ENCODE peak calls at places on chromosomes 5 and 9, in nine cellular contexts. One of them, this sample, is unnamed.

GRCh38 chr5:132016721-132017250 is 5.3 kb upstream of the ACSL6 start:
- DNase-seq in GM06990: no peak
- DNase-seq in bronchial epithelial cell: no peak
- DNase-seq in tibial nerve: peak; percentile 0
- DNase-seq in fibroblast of pulmonary artery: no peak
- DNase-seq in AG04449: no peak
- DNase-seq in GM23338: no peak
- DNase-seq in Panc1: no peak
- DNase-seq in CD4-positive, alpha-beta T cell: no peak
- DNase-seq in this sample: no peak

GRCh38 chr9:119961774-119962408 is 592.7 kb upstream of the BRINP1 start:
- DNase-seq in fibroblast of pulmonary artery: peak; percentile 40
- DNase-seq in bronchial epithelial cell: peak; percentile 18
- DNase-seq in AG04449: no peak
- DNase-seq in GM06990: peak; percentile 20
- DNase-seq in Panc1: no peak
- DNase-seq in tibial nerve: no peak
- DNase-seq in GM23338: peak; percentile 82
- DNase-seq in CD4-positive, alpha-beta T cell: no peak
- DNase-seq in this sample: peak; percentile 31

GRCh38 chr5:145587308-145588071 is 247.7 kb downstream of the PRELID2 start:
- DNase-seq in Panc1: peak; percentile 2
- DNase-seq in GM06990: no peak
- DNase-seq in CD4-positive, alpha-beta T cell: no peak
- DNase-seq in bronchial epithelial cell: peak; percentile 82
- DNase-seq in tibial nerve: no peak
- DNase-seq in fibroblast of pulmonary artery: peak; percentile 83
- DNase-seq in AG04449: peak; percentile 73
- DNase-seq in GM23338: no peak
- DNase-seq in this sample: peak; percentile 92

GRCh38 chr5:10503997-10504761 is 59.7 kb upstream of the ANKRD33B start:
- DNase-seq in AG04449: no peak
- DNase-seq in GM06990: no peak
- DNase-seq in fibroblast of pulmonary artery: no peak
- DNase-seq in bronchial epithelial cell: no peak
- DNase-seq in Panc1: no peak
- DNase-seq in tibial nerve: no peak
- DNase-seq in GM23338: no peak
- DNase-seq in CD4-positive, alpha-beta T cell: no peak
- DNase-seq in this sample: no peak

GRCh38 chr5:55364537-55365055 is 56.8 kb downstream of the MTREX start:
- DNase-seq in GM23338: no peak
- DNase-seq in GM06990: peak; percentile 75
- DNase-seq in Panc1: no peak
- DNase-seq in AG04449: no peak
- DNase-seq in fibroblast of pulmonary artery: no peak
- DNase-seq in bronchial epithelial cell: no peak
- DNase-seq in CD4-positive, alpha-beta T cell: no peak
- DNase-seq in tibial nerve: no peak
- DNase-seq in this sample: no peak

GRCh38 chr5:80960531-80961375 is 590 bp downstream of the RASGRF2 start:
- DNase-seq in GM23338: peak; percentile 58
- DNase-seq in Panc1: no peak
- DNase-seq in CD4-positive, alpha-beta T cell: peak; percentile 43
- DNase-seq in fibroblast of pulmonary artery: peak; percentile 18
- DNase-seq in tibial nerve: peak; percentile 35
- DNase-seq in bronchial epithelial cell: no peak
- DNase-seq in AG04449: no peak
- DNase-seq in GM06990: peak; percentile 14
- DNase-seq in this sample: no peak

GRCh38 chr5:45491368-45491767 is 204.8 kb downstream of the HCN1 start:
- DNase-seq in AG04449: no peak
- DNase-seq in GM23338: no peak
- DNase-seq in CD4-positive, alpha-beta T cell: no peak
- DNase-seq in fibroblast of pulmonary artery: no peak
- DNase-seq in bronchial epithelial cell: no peak
- DNase-seq in Panc1: no peak
- DNase-seq in GM06990: no peak
- DNase-seq in tibial nerve: no peak
- DNase-seq in this sample: no peak

GRCh38 chr9:90007516-90008430 is 403.0 kb downstream of the GADD45G start:
- DNase-seq in tibial nerve: no peak
- DNase-seq in GM23338: peak; percentile 21
- DNase-seq in AG04449: peak; percentile 58
- DNase-seq in fibroblast of pulmonary artery: peak; percentile 54
- DNase-seq in bronchial epithelial cell: peak; percentile 78
- DNase-seq in CD4-positive, alpha-beta T cell: no peak
- DNase-seq in Panc1: no peak
- DNase-seq in GM06990: no peak
- DNase-seq in this sample: no peak

GRCh38 chr9:128391956-128392301 is 20.8 kb downstream of the URM1 start:
- DNase-seq in Panc1: no peak
- DNase-seq in CD4-positive, alpha-beta T cell: no peak
- DNase-seq in GM23338: no peak
- DNase-seq in AG04449: no peak
- DNase-seq in tibial nerve: no peak
- DNase-seq in GM06990: no peak
- DNase-seq in fibroblast of pulmonary artery: no peak
- DNase-seq in bronchial epithelial cell: no peak
- DNase-seq in this sample: no peak

GRCh38 chr9:11871832-11872231 is 821.4 kb upstream of the TYRP1 start:
- DNase-seq in fibroblast of pulmonary artery: no peak
- DNase-seq in GM23338: no peak
- DNase-seq in AG04449: no peak
- DNase-seq in tibial nerve: no peak
- DNase-seq in bronchial epithelial cell: no peak
- DNase-seq in Panc1: no peak
- DNase-seq in CD4-positive, alpha-beta T cell: no peak
- DNase-seq in GM06990: no peak
- DNase-seq in this sample: no peak

GRCh38 chr5:151805414-151806225 is 33.9 kb downstream of the G3BP1 start:
- DNase-seq in bronchial epithelial cell: no peak
- DNase-seq in tibial nerve: peak; percentile 6
- DNase-seq in GM23338: no peak
- DNase-seq in CD4-positive, alpha-beta T cell: no peak
- DNase-seq in GM06990: no peak
- DNase-seq in AG04449: peak; percentile 45
- DNase-seq in fibroblast of pulmonary artery: peak; percentile 65
- DNase-seq in Panc1: no peak
- DNase-seq in this sample: no peak
- TF ChIP-seq CTCF in bronchial epithelial cell: no peak
- TF ChIP-seq CTCF in tibial nerve: no peak
- TF ChIP-seq CTCF in GM23338: no peak
- TF ChIP-seq CTCF in CD4-positive, alpha-beta T cell: no peak
- TF ChIP-seq CTCF in GM06990: no peak
- TF ChIP-seq CTCF in AG04449: no peak
- TF ChIP-seq CTCF in fibroblast of pulmonary artery: no peak
- TF ChIP-seq CTCF in Panc1: no peak
- TF ChIP-seq CTCF in this sample: no peak

GRCh38 chr9:123959787-123960186 is 29.9 kb upstream of the DENND1A start:
- DNase-seq in CD4-positive, alpha-beta T cell: no peak
- DNase-seq in fibroblast of pulmonary artery: no peak
- DNase-seq in tibial nerve: no peak
- DNase-seq in bronchial epithelial cell: no peak
- DNase-seq in GM06990: no peak
- DNase-seq in Panc1: no peak
- DNase-seq in AG04449: no peak
- DNase-seq in GM23338: no peak
- DNase-seq in this sample: no peak

GRCh38 chr9:123960366-123960765 is 30.4 kb upstream of the DENND1A start:
- DNase-seq in AG04449: no peak
- DNase-seq in GM06990: no peak
- DNase-seq in fibroblast of pulmonary artery: no peak
- DNase-seq in tibial nerve: no peak
- DNase-seq in GM23338: peak; percentile 57
- DNase-seq in CD4-positive, alpha-beta T cell: no peak
- DNase-seq in Panc1: no peak
- DNase-seq in bronchial epithelial cell: no peak
- DNase-seq in this sample: no peak

GRCh38 chr9:123957168-123957721 is 27.3 kb upstream of the DENND1A start:
- DNase-seq in tibial nerve: no peak
- DNase-seq in bronchial epithelial cell: peak; percentile 34
- DNase-seq in Panc1: no peak
- DNase-seq in AG04449: no peak
- DNase-seq in GM23338: no peak
- DNase-seq in fibroblast of pulmonary artery: no peak
- DNase-seq in GM06990: no peak
- DNase-seq in CD4-positive, alpha-beta T cell: no peak
- DNase-seq in this sample: no peak

GRCh38 chr9:123957731-123958130 is 27.8 kb upstream of the DENND1A start:
- DNase-seq in GM23338: no peak
- DNase-seq in bronchial epithelial cell: peak; percentile 12
- DNase-seq in fibroblast of pulmonary artery: no peak
- DNase-seq in Panc1: no peak
- DNase-seq in CD4-positive, alpha-beta T cell: no peak
- DNase-seq in tibial nerve: no peak
- DNase-seq in GM06990: no peak
- DNase-seq in AG04449: no peak
- DNase-seq in this sample: no peak

DNA sequence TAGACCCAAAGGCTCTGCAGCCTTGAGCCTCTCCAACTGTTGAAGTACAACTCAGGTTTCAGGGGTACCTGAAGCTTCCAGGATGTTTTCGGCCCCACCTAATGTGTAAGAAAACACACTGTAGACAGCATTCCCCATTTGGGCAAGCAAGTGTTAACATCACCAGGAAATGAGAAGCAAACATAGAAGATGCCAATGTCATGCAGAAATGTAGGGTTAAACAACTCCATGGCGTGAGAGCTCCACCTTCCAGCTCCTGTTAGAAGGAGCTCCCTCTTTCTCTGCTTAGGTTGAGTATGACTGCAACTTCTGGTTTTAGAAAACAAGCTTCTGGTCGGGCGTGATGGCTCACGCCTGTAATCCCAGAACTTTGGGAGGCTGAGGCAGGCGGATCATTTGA is 31.0 kb upstream of the DENND1A start:
- DNase-seq in GM23338: peak; percentile 32
- DNase-seq in Panc1: no peak
- DNase-seq in tibial nerve: no peak
- DNase-seq in AG04449: no peak
- DNase-seq in bronchial epithelial cell: no peak
- DNase-seq in fibroblast of pulmonary artery: no peak
- DNase-seq in CD4-positive, alpha-beta T cell: no peak
- DNase-seq in GM06990: no peak
- DNase-seq in this sample: no peak
- TF ChIP-seq CTCF in GM23338: peak; percentile 44
- TF ChIP-seq CTCF in Panc1: no peak
- TF ChIP-seq CTCF in tibial nerve: no peak
- TF ChIP-seq CTCF in AG04449: no peak
- TF ChIP-seq CTCF in bronchial epithelial cell: no peak
- TF ChIP-seq CTCF in fibroblast of pulmonary artery: no peak
- TF ChIP-seq CTCF in CD4-positive, alpha-beta T cell: no peak
- TF ChIP-seq CTCF in GM06990: no peak
- TF ChIP-seq CTCF in this sample: no peak

DNA sequence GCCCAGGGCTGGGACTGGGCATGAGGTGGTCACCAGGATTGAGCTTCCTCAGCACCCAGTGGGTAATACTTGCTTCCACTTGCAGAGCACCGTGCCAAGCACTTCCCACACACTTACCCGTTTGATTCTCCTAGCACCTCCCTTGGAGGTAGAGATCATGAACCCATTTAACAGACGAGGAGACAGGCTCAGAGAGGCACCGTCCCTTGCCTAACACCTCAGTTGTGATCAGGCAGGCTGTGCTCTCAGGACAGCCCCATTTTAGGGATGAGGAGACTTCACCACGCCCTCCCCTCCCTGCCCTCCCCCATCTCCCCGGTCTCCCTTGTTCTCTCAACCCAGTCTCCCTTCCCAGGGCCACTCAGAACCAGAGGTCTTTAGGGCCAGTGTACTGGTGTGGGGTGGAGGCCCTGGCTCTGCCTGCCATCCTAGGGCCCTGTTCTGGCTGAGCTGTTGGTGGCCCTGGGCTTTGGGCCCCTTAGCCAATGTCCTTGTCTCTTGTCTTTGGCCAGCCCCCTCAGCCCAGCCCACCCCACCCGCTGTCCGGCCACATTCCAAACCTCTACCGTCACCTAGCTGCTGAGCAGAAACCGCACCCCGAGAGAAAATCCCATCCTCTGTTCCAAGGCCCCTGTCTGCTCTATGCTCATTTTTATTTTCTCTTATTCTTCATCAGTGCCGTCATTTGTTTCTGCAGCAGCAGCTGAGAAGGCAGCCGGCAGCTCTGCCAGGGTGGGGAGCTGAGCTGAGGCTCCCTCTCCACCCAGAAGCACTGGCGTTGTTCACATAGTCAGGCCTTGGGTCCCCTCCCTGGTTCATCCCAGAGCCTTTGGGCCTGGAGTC is 33.8 kb downstream of the OLFML2A start:
- DNase-seq in GM06990: no peak
- DNase-seq in tibial nerve: no peak
- DNase-seq in AG04449: peak; percentile 51
- DNase-seq in Panc1: no peak
- DNase-seq in GM23338: peak; percentile 93
- DNase-seq in bronchial epithelial cell: peak; percentile 73
- DNase-seq in CD4-positive, alpha-beta T cell: no peak
- DNase-seq in fibroblast of pulmonary artery: peak; percentile 67
- DNase-seq in this sample: peak; percentile 63
- TF ChIP-seq CTCF in GM06990: no peak
- TF ChIP-seq CTCF in tibial nerve: no peak
- TF ChIP-seq CTCF in AG04449: no peak
- TF ChIP-seq CTCF in Panc1: no peak
- TF ChIP-seq CTCF in GM23338: peak; percentile 58
- TF ChIP-seq CTCF in bronchial epithelial cell: no peak
- TF ChIP-seq CTCF in CD4-positive, alpha-beta T cell: no peak
- TF ChIP-seq CTCF in fibroblast of pulmonary artery: no peak
- TF ChIP-seq CTCF in this sample: no peak

GRCh38 chr5:122516432-122516743 is 204.4 kb downstream of the SNCAIP start:
- DNase-seq in CD4-positive, alpha-beta T cell: no peak
- DNase-seq in Panc1: no peak
- DNase-seq in GM23338: no peak
- DNase-seq in fibroblast of pulmonary artery: no peak
- DNase-seq in AG04449: no peak
- DNase-seq in GM06990: no peak
- DNase-seq in bronchial epithelial cell: no peak
- DNase-seq in tibial nerve: no peak
- DNase-seq in this sample: no peak
- TF ChIP-seq CTCF in CD4-positive, alpha-beta T cell: no peak
- TF ChIP-seq CTCF in Panc1: peak; percentile 57
- TF ChIP-seq CTCF in GM23338: no peak
- TF ChIP-seq CTCF in fibroblast of pulmonary artery: no peak
- TF ChIP-seq CTCF in AG04449: no peak
- TF ChIP-seq CTCF in GM06990: no peak
- TF ChIP-seq CTCF in bronchial epithelial cell: no peak
- TF ChIP-seq CTCF in tibial nerve: no peak
- TF ChIP-seq CTCF in this sample: peak; percentile 18

GRCh38 chr9:105535920-105536668 is 21.8 kb upstream of the FKTN start:
- DNase-seq in GM06990: peak; percentile 42
- DNase-seq in Panc1: no peak
- DNase-seq in fibroblast of pulmonary artery: no peak
- DNase-seq in CD4-positive, alpha-beta T cell: no peak
- DNase-seq in bronchial epithelial cell: no peak
- DNase-seq in tibial nerve: no peak
- DNase-seq in GM23338: no peak
- DNase-seq in AG04449: no peak
- DNase-seq in this sample: no peak

GRCh38 chr9:105541838-105542237 is 16.1 kb upstream of the FKTN start:
- DNase-seq in Panc1: no peak
- DNase-seq in GM06990: peak; percentile 58
- DNase-seq in GM23338: no peak
- DNase-seq in bronchial epithelial cell: no peak
- DNase-seq in tibial nerve: no peak
- DNase-seq in AG04449: no peak
- DNase-seq in fibroblast of pulmonary artery: no peak
- DNase-seq in CD4-positive, alpha-beta T cell: no peak
- DNase-seq in this sample: no peak

GRCh38 chr9:105539452-105539851 is 18.5 kb upstream of the FKTN start:
- DNase-seq in AG04449: no peak
- DNase-seq in CD4-positive, alpha-beta T cell: no peak
- DNase-seq in bronchial epithelial cell: no peak
- DNase-seq in GM23338: peak; percentile 49
- DNase-seq in tibial nerve: no peak
- DNase-seq in fibroblast of pulmonary artery: no peak
- DNase-seq in GM06990: no peak
- DNase-seq in Panc1: no peak
- DNase-seq in this sample: no peak
- TF ChIP-seq CTCF in AG04449: no peak
- TF ChIP-seq CTCF in CD4-positive, alpha-beta T cell: no peak
- TF ChIP-seq CTCF in bronchial epithelial cell: no peak
- TF ChIP-seq CTCF in GM23338: peak; percentile 38
- TF ChIP-seq CTCF in tibial nerve: no peak
- TF ChIP-seq CTCF in fibroblast of pulmonary artery: peak; percentile 10
- TF ChIP-seq CTCF in GM06990: no peak
- TF ChIP-seq CTCF in Panc1: no peak
- TF ChIP-seq CTCF in this sample: peak; percentile 43

This sample was measured in HFFc6.